ENCODE peak calls at places on chromosome 9, in nine cellular contexts. K, F, T, C, M, I, D, Q and H are unnamed samples.

GRCh38 chr9:135075234-135076142 is 12.0 kb upstream of the OLFM1 start:
- DNase-seq in K (no peak), F (no peak), T (peak; percentile 49), C (no peak), M (no peak), I (peak; percentile 40), D (peak; percentile 76), Q (no peak), H (peak; percentile 38)

GRCh38 chr9:130234340-130235260 is 31.0 kb upstream of the HMCN2 start:
- DNase-seq in K (no peak), F (no peak), T (no peak), C (no peak), M (peak; percentile 7), I (no peak), D (peak; percentile 25), Q (no peak), H (no peak)

GRCh38 chr9:98885575-98886292 is 58.0 kb upstream of the COL15A1 start:
- DNase-seq in K (no peak), F (no peak), T (no peak), C (no peak), M (peak; percentile 30), I (no peak), D (no peak), Q (no peak), H (no peak)

GRCh38 chr9:95140821-95141220 is 176.7 kb downstream of the FANCC start:
- DNase-seq in K (no peak), F (no peak), T (no peak), C (no peak), M (no peak), I (no peak), D (no peak), Q (no peak), H (no peak)

GRCh38 chr9:137881591-137882505 is 4.3 kb downstream of the CACNA1B start:
- DNase-seq in K (no peak), F (no peak), T (no peak), C (no peak), M (no peak), I (no peak), D (peak; percentile 45), Q (no peak), H (peak; percentile 16)

GRCh38 chr9:82939451-82939850 is 123.5 kb downstream of the RASEF start:
- DNase-seq in K (no peak), F (no peak), T (no peak), C (no peak), M (no peak), I (peak; percentile 79), D (peak; percentile 53), Q (no peak), H (peak; percentile 74)

GRCh38 chr9:4415281-4415680 is 75.0 kb upstream of the SLC1A1 start:
- DNase-seq in K (no peak), F (no peak), T (no peak), C (no peak), M (no peak), I (no peak), D (no peak), Q (no peak), H (no peak)

GRCh38 chr9:113898151-113898550 is 22.0 kb downstream of the ZNF618 start:
- DNase-seq in K (no peak), F (no peak), T (no peak), C (no peak), M (peak; percentile 42), I (no peak), D (no peak), Q (no peak), H (no peak)

GRCh38 chr9:124419832-124420489 is 4.7 kb upstream of the PSMB7 start:
- DNase-seq in K (no peak), F (no peak), T (no peak), C (no peak), M (no peak), I (no peak), D (no peak), Q (no peak), H (no peak)

GRCh38 chr9:87213948-87214347 is 266.6 kb upstream of the GAS1 start:
- DNase-seq in K (no peak), F (no peak), T (no peak), C (no peak), M (no peak), I (no peak), D (no peak), Q (no peak), H (no peak)

GRCh38 chr9:131864531-131864930 is 124.7 kb upstream of the RAPGEF1 start:
- DNase-seq in K (no peak), F (no peak), T (peak; percentile 27), C (no peak), M (no peak), I (no peak), D (no peak), Q (no peak), H (no peak)

GRCh38 chr9:100426194-100426531 is 780 bp upstream of the MSANTD3 start:
- DNase-seq in K (no peak), F (no peak), T (no peak), C (no peak), M (no peak), I (no peak), D (no peak), Q (no peak), H (no peak)

GRCh38 chr9:74358944-74359343 is 138.2 kb upstream of the RORB start:
- DNase-seq in K (no peak), F (no peak), T (no peak), C (no peak), M (no peak), I (no peak), D (no peak), Q (no peak), H (no peak)

GRCh38 chr9:134422301-134422700 is 96.0 kb downstream of the RXRA start:
- DNase-seq in K (no peak), F (no peak), T (peak; percentile 95), C (no peak), M (no peak), I (no peak), D (no peak), Q (no peak), H (no peak)

GRCh38 chr9:75333624-75334023 is 245.3 kb downstream of the OSTF1 start:
- DNase-seq in K (no peak), F (no peak), T (no peak), C (no peak), M (no peak), I (no peak), D (no peak), Q (no peak), H (no peak)

GRCh38 chr9:20041717-20042116 is 252.9 kb upstream of the SLC24A2 start:
- DNase-seq in K (no peak), F (peak; percentile 54), T (no peak), C (no peak), M (no peak), I (peak; percentile 81), D (peak; percentile 47), Q (no peak), H (no peak)

GRCh38 chr9:125902865-125903512 is 155.8 kb downstream of the PBX3 start:
- DNase-seq in K (no peak), F (no peak), T (no peak), C (no peak), M (no peak), I (no peak), D (no peak), Q (no peak), H (no peak)

GRCh38 chr9:90956026-90956810 is 154.6 kb downstream of the SYK start:
- DNase-seq in K (no peak), F (no peak), T (no peak), C (no peak), M (no peak), I (peak; percentile 54), D (no peak), Q (no peak), H (no peak)

GRCh38 chr9:102237094-102237493 is 498.6 kb upstream of the GRIN3A start:
- DNase-seq in K (no peak), F (no peak), T (no peak), C (no peak), M (no peak), I (no peak), D (no peak), Q (no peak), H (no peak)

GRCh38 chr9:68746564-68746963 is 41.5 kb downstream of the PIP5K1B start:
- DNase-seq in K (no peak), F (no peak), T (no peak), C (no peak), M (no peak), I (no peak), D (no peak), Q (no peak), H (peak; percentile 36)

GRCh38 chr9:137353223-137354152 is 51.4 kb upstream of the NRARP start:
- DNase-seq in K (no peak), F (no peak), T (no peak), C (no peak), M (peak; percentile 80), I (no peak), D (no peak), Q (no peak), H (no peak)

GRCh38 chr9:83544002-83544698 is 5.9 kb upstream of the FRMD3 start:
- DNase-seq in K (no peak), F (no peak), T (peak; percentile 74), C (peak; percentile 50), M (peak; percentile 85), I (peak; percentile 22), D (peak; percentile 6), Q (no peak), H (peak; percentile 25)

GRCh38 chr9:136773386-136774044 is 9.2 kb upstream of the LCN15 start:
- DNase-seq in K (no peak), F (no peak), T (no peak), C (no peak), M (peak; percentile 42), I (no peak), D (peak; percentile 74), Q (no peak), H (no peak)

GRCh38 chr9:69391946-69392345 is 66.9 kb downstream of the ENTREP1 start:
- DNase-seq in K (no peak), F (no peak), T (no peak), C (no peak), M (peak; percentile 70), I (no peak), D (peak; percentile 7), Q (no peak), H (no peak)

GRCh38 chr9:109252291-109252690 is 68.6 kb downstream of the EPB41L4B start:
- DNase-seq in K (no peak), F (no peak), T (no peak), C (no peak), M (no peak), I (no peak), D (no peak), Q (no peak), H (no peak)

GRCh38 chr9:98708933-98709911 is at the start of gene GABBR2:
- DNase-seq in K (no peak), F (no peak), T (no peak), C (no peak), M (peak; percentile 23), I (peak; percentile 8), D (peak; percentile 38), Q (no peak), H (no peak)

GRCh38 chr9:98570663-98571440 is 137.9 kb downstream of the GABBR2 start:
- DNase-seq in K (no peak), F (no peak), T (no peak), C (no peak), M (no peak), I (no peak), D (peak; percentile 52), Q (no peak), H (no peak)

GRCh38 chr9:136709454-136710109 is 2.8 kb upstream of the DIPK1B start:
- DNase-seq in K (no peak), F (no peak), T (no peak), C (no peak), M (no peak), I (no peak), D (no peak), Q (no peak), H (no peak)

GRCh38 chr9:105911104-105911911 is 217.0 kb downstream of the TMEM38B start:
- DNase-seq in K (no peak), F (no peak), T (no peak), C (no peak), M (no peak), I (no peak), D (no peak), Q (no peak), H (no peak)

GRCh38 chr9:101586651-101587050 is 8.1 kb downstream of the PPP3R2 start:
- DNase-seq in K (no peak), F (no peak), T (no peak), C (no peak), M (no peak), I (no peak), D (no peak), Q (no peak), H (peak; percentile 4)

GRCh38 chr9:135997070-135998012 is 36.2 kb upstream of the UBAC1 start:
- DNase-seq in K (no peak), F (no peak), T (no peak), C (no peak), M (no peak), I (no peak), D (peak; percentile 91), Q (no peak), H (no peak)